ENCODE peak calls at places on chromosomes 6 and 20, in ten cellular contexts. X, F, W, D, J, M, G, E, V and Z are unnamed samples.

GRCh38 chr6:85641916-85642773 is 541 bp downstream of the SYNCRIP start:
- DNase-seq in G (peak; percentile 76), W (peak; percentile 62), E (peak; percentile 63), V (peak; percentile 45), F (peak; percentile 55), X (peak; percentile 66), D (no peak), M (peak; percentile 48), J (peak; percentile 80), Z (no peak)

GRCh38 chr6:3077430-3077829 is 9.1 kb downstream of the RIPK1 start:
- DNase-seq in D (no peak), V (no peak), F (no peak), X (no peak), G (no peak), M (no peak), E (no peak), J (no peak), W (no peak), Z (no peak)

GRCh38 chr6:1552296-1552761 is 57.4 kb upstream of the FOXC1 start:
- DNase-seq in G (peak; percentile 80), E (no peak), X (peak; percentile 4), D (peak; percentile 33), W (no peak), J (no peak), M (no peak), V (peak; percentile 18), F (peak; percentile 21), Z (peak; percentile 86)

GRCh38 chr20:41249781-41250281 is 67.7 kb downstream of the ZHX3 start:
- DNase-seq in V (peak; percentile 29), F (peak; percentile 47), J (no peak), M (no peak), W (no peak), E (no peak), D (no peak), G (peak; percentile 19), X (peak; percentile 31), Z (no peak)

GRCh38 chr6:83006270-83006905 is 59.3 kb downstream of the UBE3D start:
- DNase-seq in V (no peak), M (no peak), D (no peak), G (peak; percentile 3), J (no peak), F (no peak), E (no peak), W (no peak), X (no peak), Z (no peak)

GRCh38 chr6:22929228-22929627 is 359.9 kb downstream of the HDGFL1 start:
- DNase-seq in V (no peak), W (no peak), F (no peak), G (peak; percentile 6), M (no peak), D (no peak), X (no peak), J (no peak), E (no peak), Z (no peak)

GRCh38 chr6:152642578-152643375 is 5.6 kb upstream of the SYNE1 start:
- DNase-seq in E (peak; percentile 52), D (peak; percentile 53), F (peak; percentile 36), J (peak; percentile 65), V (peak; percentile 55), W (no peak), X (peak; percentile 84), M (peak; percentile 78), G (peak; percentile 45), Z (peak; percentile 11)

GRCh38 chr20:63522981-63523611 is 2.5 kb downstream of the PPDPF start:
- DNase-seq in W (no peak), E (no peak), J (no peak), F (no peak), V (no peak), D (no peak), X (no peak), M (no peak), G (no peak), Z (no peak)

GRCh38 chr6:133632906-133633305 is 256.0 kb upstream of the TCF21 start:
- DNase-seq in J (no peak), F (no peak), G (no peak), X (no peak), M (no peak), V (no peak), W (no peak), D (no peak), E (no peak), Z (no peak)

GRCh38 chr6:129672345-129672691 is 37.7 kb downstream of the ARHGAP18 start:
- DNase-seq in G (no peak), V (no peak), M (no peak), J (no peak), F (no peak), X (no peak), W (no peak), E (no peak), D (no peak), Z (no peak)

GRCh38 chr20:61742097-61742805 is 323.4 kb downstream of the TAF4 start:
- DNase-seq in G (peak; percentile 10), J (no peak), F (no peak), V (no peak), X (peak; percentile 3), E (no peak), D (no peak), W (no peak), M (no peak), Z (no peak)

GRCh38 chr6:15153191-15153590 is 92.7 kb upstream of the JARID2 start:
- DNase-seq in X (no peak), G (no peak), J (no peak), E (no peak), D (no peak), M (no peak), W (no peak), V (no peak), F (no peak), Z (no peak)

GRCh38 chr6:23417133-23417532 is 708.9 kb upstream of the NRSN1 start:
- DNase-seq in V (no peak), G (no peak), W (no peak), F (no peak), D (no peak), X (no peak), J (no peak), E (no peak), M (no peak), Z (no peak)

GRCh38 chr6:33010356-33010755 is 965 bp upstream of the HLA-DOA start:
- DNase-seq in F (no peak), J (no peak), G (no peak), E (no peak), V (no peak), M (no peak), W (no peak), D (no peak), X (no peak), Z (no peak)

GRCh38 chr6:3001773-3002293 is 2.1 kb downstream of the NQO2 start:
- DNase-seq in W (no peak), J (no peak), F (peak; percentile 70), M (no peak), D (peak; percentile 71), X (peak; percentile 18), G (peak; percentile 91), E (no peak), V (peak; percentile 77), Z (peak; percentile 84)

GRCh38 chr20:46235086-46235485 is 73.2 kb downstream of the CDH22 start:
- DNase-seq in M (no peak), J (no peak), F (no peak), G (no peak), W (no peak), V (no peak), D (no peak), E (no peak), X (no peak), Z (no peak)

GRCh38 chr20:52056203-52057062 is 135.1 kb downstream of the ZFP64 start:
- DNase-seq in G (no peak), V (peak; percentile 95), M (no peak), J (no peak), E (no peak), F (peak; percentile 95), W (no peak), X (no peak), D (peak; percentile 7), Z (no peak)

GRCh38 chr20:35395728-35396127 is 16.0 kb downstream of the UQCC1 start:
- DNase-seq in V (peak; percentile 81), D (no peak), F (peak; percentile 94), W (no peak), E (no peak), X (no peak), J (peak; percentile 65), M (no peak), G (no peak), Z (no peak)

GRCh38 chr20:38888059-38888831 is 38.0 kb upstream of the FAM83D start:
- DNase-seq in G (no peak), D (no peak), W (no peak), X (no peak), J (no peak), E (no peak), M (no peak), V (no peak), F (no peak), Z (no peak)

GRCh38 chr6:99092461-99092860 is 144.7 kb upstream of the FBXL4 start:
- DNase-seq in M (no peak), F (no peak), G (no peak), X (peak; percentile 20), J (no peak), E (no peak), D (no peak), V (no peak), W (no peak), Z (no peak)
- H3K4me3 ChIP-seq in M (no peak overlapping the region), F (no peak overlapping the region), G (no peak overlapping the region), X (no peak overlapping the region), J (no peak overlapping the region), E (no peak overlapping the region), D (no peak overlapping the region), V (no peak overlapping the region), W (no peak overlapping the region), Z (no peak overlapping the region)

DNA sequence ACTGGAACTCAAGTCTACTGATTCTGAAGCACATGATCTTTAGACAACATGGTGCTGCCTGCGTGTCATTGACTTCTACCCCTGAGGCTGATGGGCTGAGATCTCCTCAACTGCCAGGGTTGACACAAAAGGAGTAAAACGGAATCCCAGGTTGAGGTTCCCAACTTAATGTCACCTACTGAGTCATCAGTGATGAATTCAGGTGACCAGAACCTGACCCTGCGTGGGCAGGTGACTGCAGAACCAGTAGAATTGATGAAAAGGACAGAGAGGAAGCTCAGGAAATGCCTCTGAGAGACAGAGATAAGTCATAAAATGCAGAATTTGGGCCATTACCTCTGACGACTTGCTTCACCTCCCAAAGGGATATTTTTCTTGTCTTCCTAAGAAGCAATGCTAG is 7.7 kb upstream of the KIZ start:
- DNase-seq in M (no peak), W (no peak), E (no peak), J (no peak), F (no peak), X (no peak), D (peak; percentile 34), G (no peak), V (no peak), Z (no peak)
- TF ChIP-seq CTCF in M (no peak), W (no peak), E (no peak), J (no peak), F (no peak), X (no peak), D (no peak), G (no peak), V (no peak), Z (no peak)

GRCh38 chr6:100449239-100449691 is 15.5 kb downstream of the SIM1 start:
- DNase-seq in M (no peak), W (no peak), F (no peak), J (no peak), X (no peak), V (no peak), G (no peak), E (no peak), D (no peak), Z (no peak)
- H3K4me3 ChIP-seq in M (no peak overlapping the region), W (no peak overlapping the region), F (no peak overlapping the region), J (no peak overlapping the region), X (no peak overlapping the region), V (no peak overlapping the region), G (no peak overlapping the region), E (no peak overlapping the region), D (no peak overlapping the region), Z (no peak overlapping the region)

GRCh38 chr20:37430778-37431460 is 85.0 kb downstream of the SRC start:
- DNase-seq in G (no peak), X (no peak), J (no peak), D (no peak), W (no peak), V (no peak), M (no peak), F (no peak), E (no peak), Z (no peak)
- TF ChIP-seq CTCF in G (no peak), X (no peak), J (no peak), D (no peak), W (no peak), V (no peak), M (no peak), F (no peak), E (no peak), Z (no peak)